ENCODE peak calls at places on chromosomes 3 and 15, in nine cellular contexts. P is K562, G is ovary, A is IMR-90, H is HCT116, L is gastrocnemius medialis, F is endothelial cell of umbilical vein, O is transverse colon, S is stomach. I is an unnamed sample.

GRCh38 chr3:33299395-33300081 is 22.3 kb downstream of the FBXL2 start:
- DNase-seq in P (no peak), G (no peak), A (peak; percentile 76), H (peak; percentile 90), L (no peak), F (no peak), O (no peak), S (no peak), I (no peak)

GRCh38 chr3:66502981-66503380 is 2.2 kb upstream of the LRIG1 start:
- DNase-seq in P (no peak), G (no peak), A (no peak), H (no peak), L (no peak), F (no peak), O (no peak), S (no peak), I (no peak)

GRCh38 chr3:46904303-46905190 is 27.0 kb downstream of the PTH1R start:
- DNase-seq in P (no peak), G (no peak), A (no peak), H (no peak), L (no peak), F (no peak), O (no peak), S (no peak), I (peak; percentile 62)

GRCh38 chr3:129645291-129645690 is 38.8 kb upstream of the PLXND1 start:
- DNase-seq in P (no peak), G (no peak), A (no peak), H (no peak), L (no peak), F (no peak), O (no peak), S (no peak), I (no peak)

GRCh38 chr15:66860844-66861243 is 158.8 kb downstream of the SMAD6 start:
- DNase-seq in P (no peak), G (no peak), A (no peak), H (no peak), L (no peak), F (no peak), O (no peak), S (no peak), I (peak; percentile 3)

GRCh38 chr3:126083138-126083445 is 832 bp downstream of the SLC41A3 start:
- DNase-seq in P (peak; percentile 29), G (no peak), A (no peak), H (no peak), L (no peak), F (no peak), O (no peak), S (no peak), I (no peak)

GRCh38 chr15:29289179-29289578 is 19.6 kb upstream of the NSMCE3 start:
- DNase-seq in P (no peak), G (no peak), A (no peak), H (no peak), L (no peak), F (no peak), O (no peak), S (no peak), I (no peak)

GRCh38 chr3:28317438-28318022 is 31.0 kb upstream of the ZCWPW2 start:
- DNase-seq in P (peak; percentile 73), G (no peak), A (peak; percentile 38), H (peak; percentile 28), L (no peak), F (peak; percentile 47), O (peak; percentile 13), S (no peak), I (no peak)

GRCh38 chr15:101167366-101167790 is 84.5 kb downstream of the CHSY1 start:
- DNase-seq in P (no peak), G (no peak), A (peak; percentile 50), H (no peak), L (no peak), F (peak; percentile 91), O (no peak), S (no peak), I (no peak)

GRCh38 chr15:41809526-41810220 is 18.2 kb upstream of the JMJD7 start:
- DNase-seq in P (no peak), G (no peak), A (no peak), H (no peak), L (no peak), F (no peak), O (no peak), S (no peak), I (peak; percentile 52)

GRCh38 chr3:160395297-160395696 is 3.7 kb downstream of the IFT80 start:
- DNase-seq in P (peak; percentile 33), G (no peak), A (peak; percentile 85), H (no peak), L (no peak), F (no peak), O (no peak), S (no peak), I (no peak)

GRCh38 chr3:197001106-197001971 is 28.3 kb downstream of the MELTF start:
- DNase-seq in P (no peak), G (no peak), A (no peak), H (no peak), L (no peak), F (no peak), O (no peak), S (no peak), I (peak; percentile 37)

GRCh38 chr3:146625117-146625775 is 20.1 kb upstream of the PLSCR5 start:
- DNase-seq in P (no peak), G (no peak), A (peak; percentile 2), H (no peak), L (no peak), F (peak; percentile 66), O (no peak), S (no peak), I (no peak)

GRCh38 chr3:158702815-158703481 is 29.3 kb downstream of the RARRES1 start:
- DNase-seq in P (no peak), G (no peak), A (peak; percentile 85), H (no peak), L (no peak), F (peak; percentile 89), O (no peak), S (no peak), I (no peak)

GRCh38 chr15:66017009-66017408 is 147.7 kb downstream of the RAB11A start:
- DNase-seq in P (no peak), G (no peak), A (no peak), H (no peak), L (no peak), F (no peak), O (no peak), S (no peak), I (no peak)

GRCh38 chr3:111712294-111713180 is 117.4 kb upstream of the ZBED2 start:
- DNase-seq in P (no peak), G (no peak), A (no peak), H (no peak), L (peak; percentile 22), F (no peak), O (no peak), S (no peak), I (peak; percentile 72)

GRCh38 chr3:72634128-72634527 is 214.1 kb downstream of the SHQ1 start:
- DNase-seq in P (no peak), G (no peak), A (no peak), H (no peak), L (no peak), F (no peak), O (no peak), S (no peak), I (no peak)

GRCh38 chr15:37586976-37587375 is 347.5 kb upstream of the TMCO5A start:
- DNase-seq in P (no peak), G (no peak), A (peak; percentile 14), H (no peak), L (no peak), F (no peak), O (no peak), S (no peak), I (no peak)

GRCh38 chr3:148075829-148076716 is 621.6 kb upstream of the AGTR1 start:
- DNase-seq in P (peak; percentile 0), G (no peak), A (peak; percentile 59), H (peak; percentile 38), L (no peak), F (peak; percentile 71), O (no peak), S (no peak), I (no peak)

GRCh38 chr3:109685084-109686079 is 348.0 kb upstream of the DPPA4 start:
- DNase-seq in P (no peak), G (peak; percentile 25), A (peak; percentile 99), H (peak; percentile 93), L (peak; percentile 44), F (no peak), O (peak; percentile 43), S (peak; percentile 81), I (peak; percentile 94)

DNA sequence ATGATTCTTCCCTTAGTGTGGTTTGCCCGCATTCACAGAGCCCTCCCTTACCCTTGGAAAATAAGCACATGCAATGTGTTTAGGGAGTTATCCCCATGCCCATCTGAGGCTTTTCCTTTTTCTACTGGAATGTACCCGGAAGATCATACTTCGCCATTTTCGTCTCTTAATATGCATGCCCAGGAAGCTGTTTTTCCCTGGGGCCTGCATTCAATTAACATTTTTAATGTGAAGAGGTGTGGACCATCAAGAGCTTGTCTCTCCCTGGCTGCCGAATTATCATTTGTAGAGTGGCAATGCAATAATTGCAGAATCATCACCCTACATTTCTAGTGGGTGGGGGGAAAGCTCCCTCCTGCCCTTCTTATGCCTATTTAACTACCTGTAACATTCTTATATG is 976.3 kb downstream of the DIPK2A start:
- DNase-seq in P (no peak), G (no peak), A (no peak), H (no peak), L (no peak), F (no peak), O (no peak), S (no peak), I (no peak)
- TF ChIP-seq POLR2A in P (no peak), G (no peak), A (no peak), H (no peak), L (no peak), F (no peak), O (no peak), S (no peak), I (no peak)

DNA sequence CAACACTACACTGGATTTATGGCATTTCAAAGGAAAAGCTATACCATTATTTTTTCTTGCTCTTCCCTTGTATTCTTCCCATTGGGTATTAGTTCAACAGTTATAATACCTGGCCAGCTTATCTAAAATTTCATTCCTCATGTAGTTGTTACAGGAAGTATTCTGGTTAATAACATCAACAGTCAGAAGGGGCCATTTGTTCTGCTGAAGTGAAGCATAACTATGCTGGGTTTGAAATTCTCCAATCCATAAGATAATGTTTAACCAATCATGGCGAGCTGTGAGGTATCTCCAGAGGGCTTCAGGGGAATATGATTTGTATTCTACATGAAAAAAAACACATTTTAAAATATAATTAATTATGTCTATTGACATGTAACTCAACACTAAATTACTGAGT is 43.4 kb downstream of the SPG11 start:
- DNase-seq in P (no peak), G (no peak), A (no peak), H (no peak), L (no peak), F (no peak), O (no peak), S (no peak), I (no peak)
- H3K36me3 ChIP-seq in P (peaks cover 88% of the 10 kb centered on the region), G (no peaks in the 10 kb centered on the region), A (peaks cover 17% of the 10 kb centered on the region), H (peaks cover 6% of the 10 kb centered on the region), L (peaks cover 79% of the 10 kb centered on the region), F (no peaks in the 10 kb centered on the region), O (no peaks in the 10 kb centered on the region), S (peaks cover 99% of the 10 kb centered on the region), I (peaks cover 57% of the 10 kb centered on the region)

GRCh38 chr15:88636039-88636438 is 2.8 kb upstream of the ISG20 start:
- DNase-seq in P (no peak), G (no peak), A (no peak), H (peak; percentile 69), L (no peak), F (no peak), O (peak; percentile 56), S (peak; percentile 88), I (no peak)
- TF ChIP-seq POLR2A in P (no peak), G (no peak), A (no peak), H (no peak), L (no peak), F (no peak), O (peak; percentile 51), S (peak; percentile 57), I (no peak)

GRCh38 chr3:172351895-172352466 is 96.3 kb downstream of the GHSR start:
- DNase-seq in P (no peak), G (no peak), A (no peak), H (no peak), L (no peak), F (no peak), O (no peak), S (no peak), I (no peak)
- H3K36me3 ChIP-seq in P (peaks cover 69% of the 10 kb centered on the region), G (no peaks in the 10 kb centered on the region), A (peaks cover 37% of the 10 kb centered on the region), H (no peaks in the 10 kb centered on the region), L (peaks cover 61% of the 10 kb centered on the region), F (peaks cover 29% of the 10 kb centered on the region), O (no peaks in the 10 kb centered on the region), S (peaks cover 79% of the 10 kb centered on the region), I (peaks cover 8% of the 10 kb centered on the region)

I was measured in sigmoid colon.